ENCODE peak calls at places on chromosomes 12 and 14, in eight cellular contexts. One of them, this sample, is unnamed.

GRCh38 chr12:42590324-42590934 is 883 bp upstream of the PRICKLE1 start:
- DNase-seq in bronchial epithelial cell: no peak
- DNase-seq in GM10248: peak; percentile 15
- DNase-seq in lower lobe of right lung: peak; percentile 50
- DNase-seq in dorsolateral prefrontal cortex: peak; percentile 16
- DNase-seq in glutamatergic neuron: peak; percentile 22
- DNase-seq in endodermal cell: peak; percentile 79
- DNase-seq in CD8-positive, alpha-beta T cell: no peak
- DNase-seq in this sample: peak; percentile 29

GRCh38 chr14:68254669-68255527 is 435.3 kb downstream of the RAD51B start:
- DNase-seq in bronchial epithelial cell: no peak
- DNase-seq in GM10248: no peak
- DNase-seq in lower lobe of right lung: no peak
- DNase-seq in dorsolateral prefrontal cortex: no peak
- DNase-seq in glutamatergic neuron: no peak
- DNase-seq in endodermal cell: no peak
- DNase-seq in CD8-positive, alpha-beta T cell: no peak
- DNase-seq in this sample: no peak

GRCh38 chr12:120468271-120468845 is 1.2 kb downstream of the SRSF9 start:
- DNase-seq in bronchial epithelial cell: no peak
- DNase-seq in GM10248: peak; percentile 34
- DNase-seq in lower lobe of right lung: peak; percentile 58
- DNase-seq in dorsolateral prefrontal cortex: peak; percentile 5
- DNase-seq in glutamatergic neuron: peak; percentile 55
- DNase-seq in endodermal cell: peak; percentile 84
- DNase-seq in CD8-positive, alpha-beta T cell: no peak
- DNase-seq in this sample: peak; percentile 60

GRCh38 chr12:12630850-12631249 is 19.2 kb downstream of the CREBL2 start:
- DNase-seq in bronchial epithelial cell: no peak
- DNase-seq in GM10248: no peak
- DNase-seq in lower lobe of right lung: no peak
- DNase-seq in dorsolateral prefrontal cortex: no peak
- DNase-seq in glutamatergic neuron: no peak
- DNase-seq in endodermal cell: no peak
- DNase-seq in CD8-positive, alpha-beta T cell: no peak
- DNase-seq in this sample: no peak

GRCh38 chr14:61031026-61031425 is 50.0 kb downstream of the SLC38A6 start:
- DNase-seq in bronchial epithelial cell: no peak
- DNase-seq in GM10248: no peak
- DNase-seq in lower lobe of right lung: no peak
- DNase-seq in dorsolateral prefrontal cortex: no peak
- DNase-seq in glutamatergic neuron: no peak
- DNase-seq in endodermal cell: no peak
- DNase-seq in CD8-positive, alpha-beta T cell: no peak
- DNase-seq in this sample: no peak

GRCh38 chr12:49233842-49234526 is 30.9 kb upstream of the TUBA1C start:
- DNase-seq in bronchial epithelial cell: no peak
- DNase-seq in GM10248: peak; percentile 51
- DNase-seq in lower lobe of right lung: peak; percentile 92
- DNase-seq in dorsolateral prefrontal cortex: peak; percentile 75
- DNase-seq in glutamatergic neuron: no peak
- DNase-seq in endodermal cell: peak; percentile 68
- DNase-seq in CD8-positive, alpha-beta T cell: no peak
- DNase-seq in this sample: no peak

GRCh38 chr12:119841433-119842210 is 35.5 kb downstream of the CIT start:
- DNase-seq in bronchial epithelial cell: no peak
- DNase-seq in GM10248: no peak
- DNase-seq in lower lobe of right lung: no peak
- DNase-seq in dorsolateral prefrontal cortex: no peak
- DNase-seq in glutamatergic neuron: no peak
- DNase-seq in endodermal cell: no peak
- DNase-seq in CD8-positive, alpha-beta T cell: no peak
- DNase-seq in this sample: no peak

GRCh38 chr12:61188801-61189595 is 1071.2 kb upstream of the USP15 start:
- DNase-seq in bronchial epithelial cell: no peak
- DNase-seq in GM10248: no peak
- DNase-seq in lower lobe of right lung: no peak
- DNase-seq in dorsolateral prefrontal cortex: no peak
- DNase-seq in glutamatergic neuron: no peak
- DNase-seq in endodermal cell: peak; percentile 41
- DNase-seq in CD8-positive, alpha-beta T cell: no peak
- DNase-seq in this sample: no peak

GRCh38 chr12:54701940-54702592 is 53.9 kb upstream of the DCD start:
- DNase-seq in bronchial epithelial cell: peak; percentile 39
- DNase-seq in GM10248: peak; percentile 42
- DNase-seq in lower lobe of right lung: no peak
- DNase-seq in dorsolateral prefrontal cortex: no peak
- DNase-seq in glutamatergic neuron: no peak
- DNase-seq in endodermal cell: no peak
- DNase-seq in CD8-positive, alpha-beta T cell: no peak
- DNase-seq in this sample: no peak

GRCh38 chr12:52221912-52222457 is 11.1 kb upstream of the KRT7 start:
- DNase-seq in bronchial epithelial cell: peak; percentile 80
- DNase-seq in GM10248: no peak
- DNase-seq in lower lobe of right lung: no peak
- DNase-seq in dorsolateral prefrontal cortex: no peak
- DNase-seq in glutamatergic neuron: peak; percentile 79
- DNase-seq in endodermal cell: peak; percentile 99
- DNase-seq in CD8-positive, alpha-beta T cell: peak; percentile 34
- DNase-seq in this sample: peak; percentile 81

GRCh38 chr12:126349383-126349782 is 1284.1 kb downstream of the AACS start:
- DNase-seq in bronchial epithelial cell: no peak
- DNase-seq in GM10248: no peak
- DNase-seq in lower lobe of right lung: no peak
- DNase-seq in dorsolateral prefrontal cortex: no peak
- DNase-seq in glutamatergic neuron: no peak
- DNase-seq in endodermal cell: no peak
- DNase-seq in CD8-positive, alpha-beta T cell: no peak
- DNase-seq in this sample: no peak

GRCh38 chr12:106080111-106080732 is 58.5 kb downstream of the NUAK1 start:
- DNase-seq in bronchial epithelial cell: no peak
- DNase-seq in GM10248: no peak
- DNase-seq in lower lobe of right lung: no peak
- DNase-seq in dorsolateral prefrontal cortex: no peak
- DNase-seq in glutamatergic neuron: no peak
- DNase-seq in endodermal cell: peak; percentile 72
- DNase-seq in CD8-positive, alpha-beta T cell: no peak
- DNase-seq in this sample: no peak

GRCh38 chr14:101743701-101744100 is 17.8 kb upstream of the PPP2R5C start:
- DNase-seq in bronchial epithelial cell: no peak
- DNase-seq in GM10248: no peak
- DNase-seq in lower lobe of right lung: no peak
- DNase-seq in dorsolateral prefrontal cortex: no peak
- DNase-seq in glutamatergic neuron: no peak
- DNase-seq in endodermal cell: no peak
- DNase-seq in CD8-positive, alpha-beta T cell: no peak
- DNase-seq in this sample: no peak

GRCh38 chr12:78315018-78315417 is 484.3 kb downstream of the NAV3 start:
- DNase-seq in bronchial epithelial cell: no peak
- DNase-seq in GM10248: no peak
- DNase-seq in lower lobe of right lung: no peak
- DNase-seq in dorsolateral prefrontal cortex: no peak
- DNase-seq in glutamatergic neuron: no peak
- DNase-seq in endodermal cell: no peak
- DNase-seq in CD8-positive, alpha-beta T cell: no peak
- DNase-seq in this sample: no peak

GRCh38 chr12:106107566-106107965 is 31.2 kb downstream of the NUAK1 start:
- DNase-seq in bronchial epithelial cell: peak; percentile 83
- DNase-seq in GM10248: no peak
- DNase-seq in lower lobe of right lung: no peak
- DNase-seq in dorsolateral prefrontal cortex: no peak
- DNase-seq in glutamatergic neuron: no peak
- DNase-seq in endodermal cell: no peak
- DNase-seq in CD8-positive, alpha-beta T cell: no peak
- DNase-seq in this sample: no peak

GRCh38 chr12:32558941-32559340 is 120.2 kb upstream of the DNM1L start:
- DNase-seq in bronchial epithelial cell: no peak
- DNase-seq in GM10248: peak; percentile 77
- DNase-seq in lower lobe of right lung: no peak
- DNase-seq in dorsolateral prefrontal cortex: no peak
- DNase-seq in glutamatergic neuron: no peak
- DNase-seq in endodermal cell: no peak
- DNase-seq in CD8-positive, alpha-beta T cell: no peak
- DNase-seq in this sample: no peak

DNA sequence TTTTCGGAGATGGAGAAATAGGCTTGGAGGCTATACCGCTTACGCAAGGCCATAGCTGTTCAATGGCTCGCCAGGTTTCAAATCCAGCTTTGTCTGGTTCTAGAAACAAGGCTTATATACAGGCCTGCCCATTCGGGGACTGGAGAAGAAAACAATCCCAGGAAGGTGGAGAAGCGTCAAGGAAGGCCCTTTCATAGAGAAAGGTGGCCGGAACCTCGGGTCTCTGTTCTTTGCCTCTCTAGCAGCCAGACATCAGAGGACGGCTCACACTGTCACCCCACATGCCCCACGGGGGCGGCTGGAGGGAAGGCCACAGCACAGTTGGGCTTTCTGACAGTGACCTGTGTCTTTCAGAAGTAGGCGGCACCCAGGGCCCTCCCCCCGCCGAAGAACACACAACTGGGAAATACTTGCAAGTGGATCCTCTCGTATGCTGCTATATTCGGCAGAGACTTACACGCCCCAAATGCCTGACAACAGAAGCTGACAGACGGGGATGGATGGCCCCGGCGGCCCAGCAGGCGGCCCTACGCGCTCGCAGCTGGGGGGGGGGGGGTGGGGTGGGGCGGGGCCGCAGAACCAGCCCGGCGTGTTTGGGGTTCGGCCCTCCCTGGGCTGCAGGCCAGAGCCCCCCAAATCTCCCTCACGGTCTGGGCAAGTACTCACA is 4.5 kb upstream of the SETD1B start:
- DNase-seq in bronchial epithelial cell: peak; percentile 76
- DNase-seq in GM10248: peak; percentile 57
- DNase-seq in lower lobe of right lung: peak; percentile 77
- DNase-seq in dorsolateral prefrontal cortex: no peak
- DNase-seq in glutamatergic neuron: peak; percentile 71
- DNase-seq in endodermal cell: peak; percentile 90
- DNase-seq in CD8-positive, alpha-beta T cell: no peak
- DNase-seq in this sample: no peak
- TF ChIP-seq CTCF in bronchial epithelial cell: peak; percentile 28
- TF ChIP-seq CTCF in GM10248: no peak
- TF ChIP-seq CTCF in lower lobe of right lung: no peak
- TF ChIP-seq CTCF in dorsolateral prefrontal cortex: no peak
- TF ChIP-seq CTCF in glutamatergic neuron: no peak
- TF ChIP-seq CTCF in endodermal cell: no peak
- TF ChIP-seq CTCF in CD8-positive, alpha-beta T cell: no peak
- TF ChIP-seq CTCF in this sample: no peak

GRCh38 chr14:24184104-24184970 is 4.3 kb downstream of the IPO4 start:
- DNase-seq in bronchial epithelial cell: no peak
- DNase-seq in GM10248: no peak
- DNase-seq in lower lobe of right lung: no peak
- DNase-seq in dorsolateral prefrontal cortex: no peak
- DNase-seq in glutamatergic neuron: no peak
- DNase-seq in endodermal cell: no peak
- DNase-seq in CD8-positive, alpha-beta T cell: no peak
- DNase-seq in this sample: no peak
- TF ChIP-seq CTCF in bronchial epithelial cell: no peak
- TF ChIP-seq CTCF in GM10248: no peak
- TF ChIP-seq CTCF in lower lobe of right lung: no peak
- TF ChIP-seq CTCF in dorsolateral prefrontal cortex: no peak
- TF ChIP-seq CTCF in glutamatergic neuron: no peak
- TF ChIP-seq CTCF in endodermal cell: no peak
- TF ChIP-seq CTCF in CD8-positive, alpha-beta T cell: no peak
- TF ChIP-seq CTCF in this sample: no peak

DNA sequence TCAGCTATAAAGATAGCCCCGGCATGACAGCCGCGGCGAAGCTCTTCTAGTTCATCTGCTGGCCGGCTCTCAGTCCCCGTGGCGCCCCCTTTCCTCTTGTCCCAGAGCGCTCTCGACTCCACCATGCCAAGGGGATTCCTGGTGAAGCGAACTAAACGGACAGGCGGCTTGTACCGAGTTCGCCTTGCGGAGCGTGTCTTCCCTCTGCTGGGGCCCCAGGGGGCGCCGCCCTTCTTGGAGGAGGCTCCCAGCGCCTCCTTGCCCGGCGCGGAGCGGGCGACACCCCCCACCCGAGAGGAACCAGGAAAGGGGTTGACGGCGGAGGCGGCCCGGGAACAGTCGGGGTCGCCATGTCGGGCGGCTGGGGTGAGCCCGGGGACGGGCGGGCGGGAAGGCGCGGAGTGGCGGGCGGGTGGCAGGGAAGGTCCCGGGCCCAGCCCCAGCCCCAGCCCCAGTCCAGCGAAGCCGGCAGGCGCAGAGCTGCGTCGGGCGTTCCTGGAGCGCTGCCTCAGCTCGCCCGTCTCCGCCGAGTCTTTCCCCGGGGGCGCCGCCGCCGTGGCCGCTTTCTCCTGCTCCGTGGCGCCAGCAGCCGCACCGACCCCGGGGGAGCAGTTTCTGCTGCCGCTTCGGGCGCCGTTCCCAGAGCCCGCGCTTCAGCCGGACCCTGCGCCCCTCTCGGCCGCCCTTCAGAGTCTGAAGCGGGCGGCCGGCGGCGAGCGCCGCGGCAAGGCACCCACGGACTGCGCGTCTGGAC is at the start of gene INSM2:
- DNase-seq in bronchial epithelial cell: peak; percentile 4
- DNase-seq in GM10248: peak; percentile 19
- DNase-seq in lower lobe of right lung: no peak
- DNase-seq in dorsolateral prefrontal cortex: no peak
- DNase-seq in glutamatergic neuron: peak; percentile 55
- DNase-seq in endodermal cell: no peak
- DNase-seq in CD8-positive, alpha-beta T cell: no peak
- DNase-seq in this sample: peak; percentile 9
- TF ChIP-seq CTCF in bronchial epithelial cell: no peak
- TF ChIP-seq CTCF in GM10248: peak; percentile 6
- TF ChIP-seq CTCF in lower lobe of right lung: no peak
- TF ChIP-seq CTCF in dorsolateral prefrontal cortex: no peak
- TF ChIP-seq CTCF in glutamatergic neuron: peak; percentile 28
- TF ChIP-seq CTCF in endodermal cell: peak; percentile 34
- TF ChIP-seq CTCF in CD8-positive, alpha-beta T cell: no peak
- TF ChIP-seq CTCF in this sample: no peak

DNA sequence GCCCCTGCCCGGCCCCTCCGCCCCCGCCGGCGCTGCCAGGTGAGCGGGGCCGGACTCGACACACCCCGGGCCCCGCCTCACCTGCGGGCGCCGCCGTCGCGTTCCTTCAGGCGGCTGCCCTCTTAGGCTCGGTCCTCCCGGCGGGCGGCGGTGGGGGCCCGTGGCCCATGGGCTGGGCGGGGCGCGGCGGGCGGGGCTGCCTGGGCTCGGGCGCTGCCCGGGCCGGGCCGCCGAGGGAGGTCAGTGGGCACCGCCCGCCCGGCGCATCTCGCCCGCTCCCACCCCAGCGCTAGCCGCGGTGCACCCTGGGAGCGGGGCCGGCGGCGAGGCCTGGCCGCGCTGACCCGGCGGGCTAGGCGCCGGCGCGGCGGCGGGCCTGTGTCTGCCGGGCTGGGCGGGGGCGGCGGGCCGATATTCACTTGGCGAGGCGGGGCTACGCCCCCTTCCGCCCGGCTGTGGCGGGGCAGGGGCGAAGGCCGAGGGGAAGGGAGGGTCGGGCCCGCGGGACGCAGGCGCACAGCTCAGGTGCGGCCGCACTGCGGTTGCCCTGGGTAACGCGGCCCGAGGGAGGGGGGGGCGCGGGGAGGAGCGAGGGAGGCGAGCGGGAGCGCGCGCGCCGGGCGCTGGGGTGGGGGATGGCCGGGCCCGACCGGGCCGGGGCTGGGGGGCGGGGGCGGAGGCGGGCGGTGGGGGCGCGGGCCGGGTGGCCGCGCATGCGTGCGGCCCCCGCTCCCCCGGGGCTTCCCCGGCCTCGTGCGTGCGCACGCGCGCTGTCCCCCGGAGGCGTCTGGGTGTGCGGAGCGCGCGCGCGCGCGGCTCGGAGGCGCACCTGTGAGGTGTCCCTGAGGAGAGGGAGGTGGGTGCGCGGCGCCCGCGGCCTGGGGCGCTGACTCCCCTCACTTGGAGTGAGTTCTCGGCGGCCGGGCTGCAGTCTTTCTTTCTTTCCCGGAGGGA is at the start of the genes CCDC92 and ZNF664:
- DNase-seq in bronchial epithelial cell: peak; percentile 65
- DNase-seq in GM10248: peak; percentile 98
- DNase-seq in lower lobe of right lung: peak; percentile 94
- DNase-seq in dorsolateral prefrontal cortex: peak; percentile 88
- DNase-seq in glutamatergic neuron: peak; percentile 99
- DNase-seq in endodermal cell: peak; percentile 99
- DNase-seq in CD8-positive, alpha-beta T cell: peak; percentile 96
- DNase-seq in this sample: peak; percentile 98
- TF ChIP-seq CTCF in bronchial epithelial cell: no peak
- TF ChIP-seq CTCF in GM10248: peak; percentile 34
- TF ChIP-seq CTCF in lower lobe of right lung: no peak
- TF ChIP-seq CTCF in dorsolateral prefrontal cortex: no peak
- TF ChIP-seq CTCF in glutamatergic neuron: no peak
- TF ChIP-seq CTCF in endodermal cell: no peak
- TF ChIP-seq CTCF in CD8-positive, alpha-beta T cell: no peak
- TF ChIP-seq CTCF in this sample: no peak